ENCODE peak calls at places on chromosomes 4 and X, in nine cellular contexts. K is HCT116, F is mammary epithelial cell, X is PC-9, W is endothelial cell of umbilical vein, G is GM23248, U is neural progenitor cell, L is SK-N-SH, J is astrocyte. T is an unnamed sample. For H3K79me2, the result is how much of the 10 kb centered on the place peaks cover.

GRCh38 chrX:103817502-103817901 is 14.6 kb downstream of the RAB9B start:
- DNase-seq in J (no peak), X (peak), K (peak), U (peak), G (peak), F (no peak), W (peak), L (peak), T (peak)

GRCh38 chrX:109600114-109600710 is 24.8 kb downstream of the KCNE5 start:
- DNase-seq in W (no peak), K (no peak), L (peak), U (peak), F (no peak), X (no peak), G (peak), J (peak), T (no peak)

GRCh38 chr4:168880811-168881595 is 129.1 kb downstream of the CBR4 start:
- DNase-seq in X (no peak), F (no peak), J (no peak), G (no peak), K (no peak), L (no peak), W (no peak), U (no peak), T (no peak)

GRCh38 chr4:155339588-155339987 is 37.2 kb downstream of the MAP9 start:
- DNase-seq in J (no peak), X (no peak), W (no peak), U (no peak), F (no peak), L (no peak), K (no peak), G (no peak), T (no peak)

GRCh38 chr4:128512767-128513322 is 225.2 kb upstream of the PGRMC2 start:
- DNase-seq in J (peak), F (no peak), W (peak), U (no peak), G (peak), L (no peak), X (no peak), K (no peak), T (peak)

GRCh38 chrX:137033774-137034507 is at the start of gene GPR101:
- DNase-seq in L (peak), K (no peak), X (no peak), W (no peak), U (peak), G (peak), F (no peak), J (no peak), T (no peak)

GRCh38 chr4:1246111-1246881 is 2.6 kb downstream of the CTBP1 start:
- DNase-seq in L (peak), U (no peak), X (peak), J (no peak), K (no peak), F (peak), G (peak), W (no peak), T (peak)

GRCh38 chr4:43337707-43338106 is 445.2 kb downstream of the GRXCR1 start:
- DNase-seq in U (no peak), X (no peak), L (no peak), J (peak), G (peak), K (no peak), W (no peak), F (no peak), T (no peak)

GRCh38 chr4:37758226-37758625 is 68.3 kb upstream of the PGM2 start:
- DNase-seq in U (no peak), W (peak), G (peak), L (no peak), X (peak), F (peak), J (peak), K (no peak), T (no peak)

GRCh38 chr4:100187781-100188180 is 2.5 kb downstream of the DDIT4L start:
- DNase-seq in G (no peak), U (no peak), W (no peak), X (no peak), L (no peak), J (no peak), K (no peak), F (no peak), T (no peak)

GRCh38 chr4:141432000-141432712 is 204.2 kb upstream of the IL15 start:
- DNase-seq in F (peak), G (peak), X (no peak), J (peak), L (no peak), W (no peak), K (no peak), U (no peak), T (no peak)

GRCh38 chr4:37837446-37837845 is 11.0 kb downstream of the PGM2 start:
- DNase-seq in J (peak), K (no peak), F (peak), U (no peak), L (no peak), G (peak), X (no peak), W (peak), T (no peak)

GRCh38 chr4:184732126-184732525 is 1.8 kb downstream of the CENPU start:
- DNase-seq in X (peak), G (peak), U (no peak), J (peak), K (no peak), F (peak), L (no peak), W (no peak), T (no peak)

GRCh38 chrX:134622813-134623185 is 35.5 kb downstream of the PLAC1 start:
- DNase-seq in L (no peak), F (peak), K (no peak), W (no peak), G (peak), J (peak), X (no peak), U (no peak), T (no peak)

GRCh38 chr4:68861057-68861456 is 45.3 kb downstream of the UGT2B10 start:
- DNase-seq in J (no peak), K (no peak), U (no peak), X (no peak), G (no peak), W (no peak), F (no peak), L (no peak), T (no peak)

GRCh38 chrX:349196-349595 is 30.6 kb upstream of the GTPBP6 start:
- DNase-seq in L (no peak), W (no peak), K (no peak), J (no peak), X (no peak), F (no peak), U (no peak), G (no peak), T (no peak)

GRCh38 chr4:121943941-121944340 is 7.9 kb downstream of the TRPC3 start:
- DNase-seq in U (peak), K (no peak), L (peak), X (no peak), F (no peak), W (no peak), J (no peak), G (no peak), T (peak)

GRCh38 chr4:123055943-123056342 is 133.5 kb upstream of the NUDT6 start:
- DNase-seq in J (peak), F (peak), K (no peak), W (peak), G (peak), X (no peak), L (no peak), U (no peak), T (no peak)

GRCh38 chrX:136754641-136755040 is 26.1 kb downstream of the ARHGEF6 start:
- DNase-seq in U (peak), G (no peak), L (no peak), F (no peak), X (no peak), J (peak), W (no peak), K (no peak), T (no peak)

GRCh38 chr4:794911-795725 is 30.8 kb downstream of the CPLX1 start:
- DNase-seq in F (no peak), K (no peak), G (peak), U (peak), J (no peak), W (no peak), L (no peak), X (no peak), T (peak)

GRCh38 chrX:16023790-16024734 is 99.3 kb upstream of the GRPR start:
- DNase-seq in K (peak), G (peak), U (peak), W (no peak), F (peak), J (peak), L (no peak), X (no peak), T (no peak)

GRCh38 chr4:36249605-36250004 is 5.3 kb upstream of the ARAP2 start:
- DNase-seq in G (no peak), J (no peak), K (no peak), U (no peak), X (no peak), L (no peak), W (no peak), F (no peak), T (no peak)

GRCh38 chr4:10611673-10612072 is 72.9 kb downstream of the CLNK start:
- DNase-seq in J (peak), X (peak), F (peak), W (peak), U (no peak), G (peak), L (no peak), K (peak), T (no peak)

GRCh38 chr4:159977907-159978617 is 875.2 kb downstream of the RAPGEF2 start:
- DNase-seq in G (no peak), J (no peak), X (no peak), K (no peak), U (no peak), L (no peak), F (peak), W (no peak), T (no peak)

GRCh38 chr4:128908735-128909134 is 99.2 kb downstream of the JADE1 start:
- DNase-seq in G (no peak), X (no peak), U (no peak), L (no peak), K (no peak), W (no peak), J (no peak), F (no peak), T (no peak)

GRCh38 chr4:55722132-55722531 is 86.0 kb upstream of the NMU start:
- DNase-seq in U (no peak), J (no peak), G (no peak), F (no peak), K (no peak), L (no peak), W (no peak), X (no peak), T (peak)

GRCh38 chr4:80077639-80078038 is 4.6 kb upstream of the ANTXR2 start:
- DNase-seq in J (peak), F (peak), G (peak), L (no peak), X (no peak), W (peak), K (no peak), U (no peak), T (no peak)

GRCh38 chrX:123422875-123423274 is 238.8 kb downstream of the GRIA3 start:
- DNase-seq in G (peak), J (no peak), W (peak), U (peak), K (no peak), L (peak), X (no peak), F (peak), T (peak)

GRCh38 chr4:164572877-164573279 is 181.1 kb upstream of the SMIM31 start:
- DNase-seq in L (no peak), J (peak), G (peak), X (no peak), F (peak), U (no peak), W (no peak), K (peak), T (no peak)

GRCh38 chr4:148834804-148835598 is 392.8 kb upstream of the NR3C2 start:
- DNase-seq in K (no peak), F (peak), W (peak), L (no peak), J (no peak), X (peak), U (no peak), G (peak), T (no peak)

GRCh38 chr4:6028168-6028567 is 9.9 kb upstream of the C4orf50 start:
- DNase-seq in G (no peak), J (no peak), W (no peak), F (no peak), X (no peak), U (no peak), K (no peak), L (no peak), T (no peak)

GRCh38 chrX:114787016-114787415 is 203.1 kb downstream of the HTR2C start:
- DNase-seq in J (no peak), L (no peak), U (no peak), W (no peak), X (no peak), F (no peak), K (no peak), G (no peak), T (no peak)
- H3K79me2 ChIP-seq in J (under half), L (under half), U (under half), W (under half), X (under half), F (under half), K (under half), G (under half), T (under half)

GRCh38 chr4:85722806-85723205 is 247.9 kb downstream of the ARHGAP24 start:
- DNase-seq in X (no peak), W (no peak), J (no peak), K (no peak), G (peak), L (no peak), U (no peak), F (no peak), T (no peak)
- H3K4me3 ChIP-seq in X (no peak), W (no peak), J (no peak), K (no peak), G (peak), L (no peak), U (no peak), F (no peak), T (no peak)

GRCh38 chr4:139170932-139171331 is 6.1 kb downstream of the ELF2 start:
- DNase-seq in J (no peak), L (no peak), K (no peak), F (no peak), W (no peak), U (no peak), G (no peak), X (no peak), T (no peak)

GRCh38 chr4:139176299-139177048 is 544 bp downstream of the ELF2 start:
- DNase-seq in U (peak), J (peak), G (peak), X (peak), L (peak), F (peak), K (peak), W (peak), T (peak)

GRCh38 chr4:139175647-139176298 is 1.2 kb downstream of the ELF2 start:
- DNase-seq in X (no peak), L (peak), G (peak), U (peak), W (no peak), J (no peak), F (no peak), K (peak), T (no peak)

GRCh38 chr4:139167774-139168444 is 9.1 kb downstream of the ELF2 start:
- DNase-seq in F (peak), L (peak), X (peak), G (peak), J (peak), K (peak), W (peak), U (no peak), T (peak)

GRCh38 chr4:139171878-139172691 is 4.9 kb downstream of the ELF2 start:
- DNase-seq in J (peak), K (no peak), F (peak), U (no peak), G (peak), W (no peak), L (no peak), X (peak), T (no peak)
- H3K79me2 ChIP-seq in J (under half), K (under half), F (under half), U (half or more), G (half or more), W (under half), L (half or more), X (under half), T (under half)

GRCh38 chrX:47574609-47575325 is 7.5 kb upstream of the TIMP1 start:
- DNase-seq in L (no peak), W (no peak), J (no peak), F (no peak), X (no peak), K (no peak), U (no peak), G (no peak), T (peak)
- H3K4me3 ChIP-seq in L (no peak), W (no peak), J (no peak), F (no peak), X (no peak), K (no peak), U (peak), G (no peak), T (no peak)

GRCh38 chr4:102525099-102525498 is 23.9 kb downstream of the NFKB1 start:
- DNase-seq in K (no peak), W (no peak), U (no peak), F (peak), X (no peak), L (no peak), J (no peak), G (peak), T (no peak)

GRCh38 chr4:102526532-102526931 is 25.4 kb downstream of the NFKB1 start:
- DNase-seq in F (no peak), J (no peak), K (no peak), U (no peak), G (no peak), L (no peak), X (no peak), W (no peak), T (no peak)

GRCh38 chr4:102521570-102522553 is 20.7 kb downstream of the NFKB1 start:
- DNase-seq in W (no peak), U (no peak), F (no peak), L (no peak), K (no peak), X (no peak), J (no peak), G (no peak), T (no peak)

GRCh38 chr4:102525556-102525955 is 24.4 kb downstream of the NFKB1 start:
- DNase-seq in L (no peak), J (no peak), U (no peak), F (no peak), K (no peak), G (no peak), W (no peak), X (no peak), T (no peak)

GRCh38 chr4:102524691-102525090 is 23.5 kb downstream of the NFKB1 start:
- DNase-seq in G (no peak), K (no peak), J (no peak), L (no peak), F (no peak), U (no peak), X (no peak), W (no peak), T (no peak)
- H3K79me2 ChIP-seq in G (half or more), K (under half), J (half or more), L (under half), F (half or more), U (under half), X (under half), W (under half), T (under half)

DNA sequence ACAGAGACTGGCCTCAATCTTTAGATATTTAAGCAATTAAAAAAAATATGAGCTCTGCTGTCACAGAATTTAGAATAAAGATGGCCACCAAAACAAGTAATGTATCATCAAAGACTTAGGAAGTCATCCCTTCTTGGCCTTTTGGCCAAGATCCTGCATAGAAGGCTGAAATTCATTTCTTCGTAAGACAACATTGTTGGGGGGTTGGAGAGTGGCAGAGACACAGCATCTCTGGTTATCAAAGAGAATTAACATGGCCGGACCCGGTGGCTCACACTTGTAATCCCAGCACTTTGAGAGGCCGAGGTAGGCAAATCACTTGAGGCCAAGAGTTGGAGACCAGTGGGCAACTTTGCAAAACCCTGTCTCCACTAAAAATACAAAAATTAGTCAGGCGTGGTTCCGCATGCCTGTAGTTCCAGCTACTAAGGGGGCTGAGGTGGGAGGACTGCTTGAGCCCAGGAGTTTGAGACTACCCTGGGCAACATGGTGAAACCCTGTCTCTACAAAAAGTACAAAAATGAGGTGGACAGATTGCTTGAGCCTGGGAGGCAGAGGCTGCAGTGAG is 4.0 kb downstream of the PPM1K start:
- DNase-seq in W (no peak), L (no peak), J (no peak), X (no peak), F (no peak), K (no peak), G (no peak), U (no peak), T (peak)
- H3K4me3 ChIP-seq in W (no peak), L (no peak), J (no peak), X (no peak), F (no peak), K (no peak), G (no peak), U (no peak), T (peak)

T was measured in Karpas-422.